ENCODE peak calls at places on chromosomes 7 and 10, in five cellular contexts. T, X, I, H and W are unnamed samples.

GRCh38 chr10:12400266-12400931 is 51.1 kb downstream of the CAMK1D start:
- DNase-seq in T (no peak), X (peak), I (no peak), H (no peak), W (no peak)

GRCh38 chr10:5396545-5396944 is 8.1 kb downstream of the TUBAL3 start:
- DNase-seq in T (no peak), X (no peak), I (no peak), H (no peak), W (no peak)

GRCh38 chr10:78552261-78552811 is 516.4 kb upstream of the ZMIZ1 start:
- DNase-seq in T (no peak), X (peak), I (no peak), H (peak), W (no peak)

GRCh38 chr10:126686271-126686670 is 15.8 kb upstream of the C10orf90 start:
- DNase-seq in T (no peak), X (no peak), I (no peak), H (peak), W (no peak)

GRCh38 chr10:132804785-132805426 is 19.0 kb upstream of the NKX6-2 start:
- DNase-seq in T (no peak), X (no peak), I (no peak), H (no peak), W (no peak)

GRCh38 chr7:101606176-101606923 is 22.7 kb downstream of the MYL10 start:
- DNase-seq in T (no peak), X (no peak), I (no peak), H (no peak), W (peak)

GRCh38 chr7:13724631-13725566 is 264.6 kb downstream of the ETV1 start:
- DNase-seq in T (no peak), X (no peak), I (no peak), H (no peak), W (no peak)

GRCh38 chr10:48573045-48573444 is 31.8 kb downstream of the ARHGAP22 start:
- DNase-seq in T (no peak), X (no peak), I (no peak), H (no peak), W (no peak)

GRCh38 chr7:128728608-128729007 is 10.6 kb upstream of the CALU start:
- DNase-seq in T (no peak), X (peak), I (no peak), H (peak), W (peak)

GRCh38 chr7:55690-56248 is 136.6 kb upstream of the FAM20C start:
- DNase-seq in T (no peak), X (no peak), I (no peak), H (no peak), W (no peak)

GRCh38 chr10:110444009-110444347 is 53.7 kb upstream of the DUSP5 start:
- DNase-seq in T (no peak), X (no peak), I (no peak), H (no peak), W (no peak)

GRCh38 chr10:82813856-82814255 is 938.9 kb downstream of the NRG3 start:
- DNase-seq in T (no peak), X (no peak), I (no peak), H (peak), W (no peak)

GRCh38 chr10:5046410-5046809 is 42.8 kb upstream of the AKR1C2 start:
- DNase-seq in T (no peak), X (no peak), I (no peak), H (no peak), W (no peak)

GRCh38 chr10:17216217-17216900 is 11.7 kb upstream of the VIM start:
- DNase-seq in T (no peak), X (peak), I (peak), H (peak), W (peak)

GRCh38 chr10:104903433-104903832 is 262.3 kb downstream of the SORCS3 start:
- DNase-seq in T (no peak), X (no peak), I (no peak), H (no peak), W (no peak)

GRCh38 chr10:62045765-62046521 is 144.4 kb downstream of the ARID5B start:
- DNase-seq in T (peak), X (peak), I (no peak), H (peak), W (peak)

GRCh38 chr10:127035827-127036226 is 130.6 kb downstream of the DOCK1 start:
- DNase-seq in T (no peak), X (no peak), I (no peak), H (no peak), W (no peak)

GRCh38 chr7:26949319-26949718 is 84.9 kb upstream of the SKAP2 start:
- DNase-seq in T (no peak), X (no peak), I (no peak), H (no peak), W (no peak)

GRCh38 chr7:12494354-12495024 is 76.0 kb upstream of the SCIN start:
- DNase-seq in T (no peak), X (no peak), I (no peak), H (no peak), W (no peak)

GRCh38 chr10:127977368-127978009 is 70.6 kb downstream of the PTPRE start:
- DNase-seq in T (no peak), X (peak), I (peak), H (peak), W (peak)

GRCh38 chr7:135501402-135501801 is 8.5 kb downstream of the CNOT4 start:
- DNase-seq in T (no peak), X (peak), I (no peak), H (peak), W (no peak)

GRCh38 chr10:12709516-12709915 is 292.0 kb downstream of the CCDC3 start:
- DNase-seq in T (no peak), X (peak), I (no peak), H (no peak), W (peak)

GRCh38 chr7:20474244-20474643 is 141.2 kb upstream of the ABCB5 start:
- DNase-seq in T (no peak), X (no peak), I (no peak), H (no peak), W (no peak)

GRCh38 chr10:69321037-69321715 is 42.9 kb downstream of the HK1 start:
- DNase-seq in T (no peak), X (no peak), I (no peak), H (peak), W (no peak)

GRCh38 chr10:13823046-13823711 is 236.4 kb downstream of the PRPF18 start:
- DNase-seq in T (no peak), X (no peak), I (peak), H (no peak), W (no peak)

GRCh38 chr10:1097436-1097835 is 41.3 kb downstream of the WDR37 start:
- DNase-seq in T (no peak), X (no peak), I (no peak), H (no peak), W (no peak)

GRCh38 chr10:114290038-114290437 is 51.0 kb downstream of the VWA2 start:
- DNase-seq in T (no peak), X (no peak), I (no peak), H (no peak), W (no peak)

GRCh38 chr10:526651-527312 is 162.7 kb downstream of the DIP2C start:
- DNase-seq in T (no peak), X (no peak), I (peak), H (no peak), W (peak)

GRCh38 chr7:6590645-6591110 is 857 bp downstream of the INTS15 start:
- DNase-seq in T (no peak), X (no peak), I (no peak), H (no peak), W (peak)

GRCh38 chr10:12482586-12482985 is 133.2 kb downstream of the CAMK1D start:
- DNase-seq in T (no peak), X (no peak), I (peak), H (no peak), W (no peak)

GRCh38 chr10:126425473-126426065 is 37.3 kb upstream of the ADAM12 start:
- DNase-seq in T (no peak), X (no peak), I (no peak), H (no peak), W (peak)

GRCh38 chr10:16260388-16260787 is 176.4 kb upstream of the PTER start:
- DNase-seq in T (no peak), X (no peak), I (no peak), H (no peak), W (no peak)

DNA sequence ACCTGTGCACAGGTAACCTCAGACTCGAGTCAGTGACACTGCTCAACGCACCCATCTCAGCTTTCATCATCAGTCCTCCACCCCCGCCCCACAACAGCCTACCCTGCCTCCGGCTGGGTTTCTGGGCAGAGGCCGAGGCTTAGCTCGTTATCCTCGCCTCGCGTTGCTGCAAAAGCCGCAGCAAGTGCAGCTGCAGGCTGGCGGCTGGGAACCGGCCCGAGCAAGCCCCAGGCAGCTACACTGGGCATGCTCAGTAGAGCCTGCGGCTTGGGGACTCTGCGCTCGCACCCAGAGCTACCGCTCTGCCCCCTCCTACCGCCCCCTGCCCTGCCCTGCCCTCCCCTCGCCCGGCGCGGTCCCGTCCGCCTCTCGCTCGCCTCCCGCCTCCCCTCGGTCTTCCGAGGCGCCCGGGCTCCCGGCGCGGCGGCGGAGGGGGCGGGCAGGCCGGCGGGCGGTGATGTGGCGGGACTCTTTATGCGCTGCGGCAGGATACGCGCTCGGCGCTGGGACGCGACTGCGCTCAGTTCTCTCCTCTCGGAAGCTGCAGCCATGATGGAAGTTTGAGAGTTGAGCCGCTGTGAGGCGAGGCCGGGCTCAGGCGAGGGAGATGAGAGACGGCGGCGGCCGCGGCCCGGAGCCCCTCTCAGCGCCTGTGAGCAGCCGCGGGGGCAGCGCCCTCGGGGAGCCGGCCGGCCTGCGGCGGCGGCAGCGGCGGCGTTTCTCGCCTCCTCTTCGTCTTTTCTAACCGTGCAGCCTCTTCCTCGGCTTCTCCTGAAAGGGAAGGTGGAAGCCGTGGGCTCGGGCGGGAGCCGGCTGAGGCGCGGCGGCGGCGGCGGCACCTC is at the start of the genes KLLN and PTEN:
- DNase-seq in T (peak), X (peak), I (peak), H (peak), W (peak)
- H3K14ac ChIP-seq in T (peak), X (peak), I (peak), H (peak), W (peak)

GRCh38 chr10:102450124-102450373 is 1.3 kb downstream of the C10orf95 start:
- DNase-seq in T (no peak), X (no peak), I (no peak), H (no peak), W (no peak)
- H3K14ac ChIP-seq in T (peak), X (peak), I (no peak), H (no peak), W (peak)

GRCh38 chr10:6558759-6559429 is 21.2 kb downstream of the PRKCQ start:
- DNase-seq in T (no peak), X (no peak), I (no peak), H (no peak), W (no peak)

GRCh38 chr10:6563075-6563474 is 17.0 kb downstream of the PRKCQ start:
- DNase-seq in T (no peak), X (no peak), I (no peak), H (no peak), W (no peak)

GRCh38 chr10:6563720-6564119 is 16.4 kb downstream of the PRKCQ start:
- DNase-seq in T (no peak), X (no peak), I (no peak), H (no peak), W (no peak)

GRCh38 chr10:6562221-6562620 is 17.9 kb downstream of the PRKCQ start:
- DNase-seq in T (no peak), X (no peak), I (no peak), H (no peak), W (no peak)

DNA sequence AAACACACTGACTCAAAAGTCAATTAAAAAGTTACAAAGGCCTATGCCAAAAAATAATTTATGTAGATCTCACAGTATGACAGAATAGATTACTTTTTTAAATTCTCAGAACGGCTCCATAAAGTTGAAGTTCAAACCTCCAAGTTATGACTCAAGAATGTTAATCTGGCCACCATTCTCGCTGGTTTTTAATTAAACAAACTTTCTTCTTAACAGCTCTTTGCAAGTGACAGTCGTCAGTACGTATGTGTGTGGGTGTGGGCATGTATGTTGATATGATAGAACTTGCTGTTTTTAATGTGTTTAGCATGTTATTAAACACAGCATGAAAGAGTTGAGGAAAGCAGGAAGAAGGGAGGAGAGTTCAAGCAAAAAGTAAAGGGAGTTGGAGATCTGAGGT is 18.5 kb downstream of the PRKCQ start:
- DNase-seq in T (no peak), X (no peak), I (no peak), H (no peak), W (no peak)
- H3K14ac ChIP-seq in T (no peak), X (no peak), I (no peak), H (no peak), W (no peak)

DNA sequence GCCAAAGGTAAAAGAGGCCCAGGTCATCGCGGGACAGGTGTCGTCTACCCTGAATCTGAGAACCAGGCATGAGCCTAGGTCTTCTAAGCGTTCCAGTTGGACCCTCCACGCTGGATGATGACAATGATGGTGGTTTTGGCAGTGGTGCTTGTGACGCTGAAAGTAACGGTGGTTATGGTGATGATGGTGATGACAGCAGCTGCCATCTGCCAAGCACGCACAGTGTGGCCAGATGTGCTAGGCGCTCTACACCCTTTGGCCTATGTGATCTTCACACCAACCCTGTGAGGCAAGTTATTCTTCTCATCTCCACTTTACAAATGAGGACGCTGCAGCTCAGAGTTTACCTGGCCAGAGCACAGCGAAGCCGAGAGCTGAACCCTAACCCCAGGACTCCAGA is 93.9 kb downstream of the FAM53B start:
- DNase-seq in T (no peak), X (no peak), I (no peak), H (no peak), W (no peak)
- H3K14ac ChIP-seq in T (no peak), X (no peak), I (peak), H (no peak), W (no peak)